ENCODE peak calls at places on chromosomes 6 and 20, in six cellular contexts. C is neural progenitor cell, X is GM23248, R is hepatocyte, L is HCT116, I is OCI-LY7. G is an unnamed sample. For H3K36me3, the result is how much of the 10 kb centered on the place peaks cover.

GRCh38 chr6:44661221-44661609 is 273.7 kb downstream of the CDC5L start:
- DNase-seq in R (no peak), C (no peak), I (no peak), L (no peak), X (peak), G (peak)

GRCh38 chr6:44697333-44697732 is 309.8 kb downstream of the CDC5L start:
- DNase-seq in C (peak), I (no peak), L (no peak), R (no peak), X (no peak), G (no peak)

GRCh38 chr6:32484614-32484998 is 44.9 kb downstream of the HLA-DRA start:
- DNase-seq in I (no peak), R (no peak), L (no peak), X (no peak), C (no peak), G (no peak)

GRCh38 chr6:122151066-122151465 is 248.4 kb upstream of the HSF2 start:
- DNase-seq in L (no peak), R (no peak), I (no peak), C (no peak), X (no peak), G (no peak)

GRCh38 chr6:26032387-26033131 is 54.7 kb upstream of the HFE start:
- DNase-seq in C (peak), I (peak), L (no peak), X (peak), R (peak), G (peak)

GRCh38 chr6:90294614-90294988 is 2.0 kb downstream of the BACH2 start:
- DNase-seq in L (no peak), R (no peak), C (peak), I (peak), X (peak), G (no peak)

GRCh38 chr6:35298625-35299140 is 1.1 kb downstream of the DEF6 start:
- DNase-seq in R (no peak), I (peak), X (no peak), C (no peak), L (no peak), G (no peak)

GRCh38 chr6:73798592-73798991 is 102.6 kb downstream of the CD109 start:
- DNase-seq in L (peak), R (peak), C (no peak), I (no peak), X (peak), G (peak)

GRCh38 chr6:47153066-47153755 is 111.1 kb upstream of the ADGRF1 start:
- DNase-seq in L (no peak), I (no peak), C (no peak), X (peak), R (no peak), G (no peak)

GRCh38 chr6:152184573-152185157 is 377.2 kb downstream of the ESR1 start:
- DNase-seq in I (peak), L (no peak), R (no peak), X (peak), C (no peak), G (no peak)

GRCh38 chr20:19913927-19914614 is 103.1 kb upstream of the NAA20 start:
- DNase-seq in I (no peak), C (no peak), R (no peak), X (peak), L (no peak), G (peak)

GRCh38 chr6:33143113-33143760 is 49.0 kb downstream of the COL11A2 start:
- DNase-seq in X (no peak), C (no peak), R (no peak), I (no peak), L (no peak), G (no peak)

GRCh38 chr20:11608736-11609135 is 309.0 kb upstream of the BTBD3 start:
- DNase-seq in I (no peak), L (no peak), C (no peak), X (no peak), R (no peak), G (no peak)

GRCh38 chr6:7334685-7335084 is 21.7 kb upstream of the SSR1 start:
- DNase-seq in I (no peak), L (no peak), C (no peak), X (no peak), R (no peak), G (no peak)

GRCh38 chr6:7331452-7331851 is 18.5 kb upstream of the SSR1 start:
- DNase-seq in I (no peak), X (no peak), C (no peak), L (no peak), R (no peak), G (no peak)

GRCh38 chr6:7335519-7335918 is 22.5 kb upstream of the SSR1 start:
- DNase-seq in X (no peak), I (no peak), L (no peak), C (no peak), R (no peak), G (no peak)

GRCh38 chr6:7328159-7328713 is 15.2 kb upstream of the SSR1 start:
- DNase-seq in L (no peak), R (no peak), X (no peak), I (no peak), C (no peak), G (no peak)

DNA sequence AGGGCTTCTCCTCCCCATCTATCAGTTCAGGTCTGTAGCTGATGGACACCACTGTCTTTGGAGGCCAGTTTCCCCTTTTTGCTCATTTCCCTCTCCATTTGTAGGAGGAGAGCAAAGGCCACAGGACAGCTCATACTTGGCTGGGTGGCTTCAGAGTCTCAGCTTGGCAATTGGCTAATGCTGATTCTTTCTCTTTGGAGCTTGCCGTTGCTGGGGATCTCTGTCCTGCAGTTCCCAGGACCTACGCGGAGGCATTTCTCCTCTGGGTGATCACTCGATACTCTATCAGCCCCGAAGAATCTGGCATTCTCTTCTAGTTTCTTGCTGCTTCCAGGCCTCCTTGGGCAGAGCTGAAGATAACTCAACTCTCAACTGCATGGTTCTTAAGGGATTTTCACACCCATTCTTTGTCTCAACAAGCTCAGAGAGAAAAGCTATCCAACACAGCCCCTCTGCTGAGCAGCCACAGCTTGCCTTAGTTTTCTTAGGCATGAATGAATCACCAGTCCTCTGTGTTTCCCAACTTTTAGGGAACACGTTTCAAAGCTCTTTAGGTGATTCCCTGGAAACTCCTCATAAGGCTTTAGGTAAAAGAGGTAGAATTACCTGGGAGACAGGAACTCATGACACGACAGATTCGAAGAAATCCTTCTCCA is 19.2 kb upstream of the SSR1 start:
- DNase-seq in C (peak), R (no peak), L (no peak), X (peak), I (no peak), G (no peak)
- H3K4me2 ChIP-seq in C (peak), R (no peak), L (no peak), X (no peak), I (no peak), G (no peak)

DNA sequence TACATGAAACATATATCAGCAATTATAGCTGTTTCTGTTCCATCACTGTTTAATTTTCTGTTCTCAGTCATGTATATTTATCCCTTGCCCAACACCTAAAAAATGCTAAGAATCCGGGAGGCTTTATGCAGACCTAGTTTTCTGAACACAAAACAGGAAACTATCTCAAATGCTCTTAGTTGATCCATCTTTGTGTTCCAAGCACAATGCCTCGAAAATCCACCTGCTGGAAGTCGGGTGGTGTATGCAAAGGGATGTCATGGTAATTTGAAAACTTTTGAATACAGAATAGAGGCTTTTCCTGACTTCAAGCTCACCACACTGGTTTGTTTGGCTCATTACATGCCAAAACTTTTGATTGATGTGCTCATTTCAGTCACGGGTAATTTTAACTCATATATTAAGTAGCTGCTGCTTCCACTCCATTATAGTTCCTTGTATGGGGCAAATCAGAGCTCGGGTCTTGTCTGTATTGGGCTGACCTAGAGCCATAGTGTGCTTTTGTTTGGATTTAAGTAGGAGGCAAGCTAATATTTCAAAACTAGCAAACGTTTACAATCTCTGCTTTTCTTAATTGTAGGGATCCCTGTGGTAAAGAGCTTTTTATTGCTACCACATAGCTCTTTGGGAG is 646.5 kb upstream of the EPHA7 start:
- DNase-seq in I (no peak), L (no peak), C (peak), X (no peak), R (no peak), G (no peak)
- TF ChIP-seq EZH2phosphoT487 in I (no peak), L (no peak), C (no peak), X (no peak), R (no peak), G (no peak)

GRCh38 chr20:2116170-2116940 is 14.7 kb downstream of the STK35 start:
- DNase-seq in X (no peak), I (no peak), L (no peak), R (no peak), C (no peak), G (no peak)

GRCh38 chr20:2114560-2114959 is 12.9 kb downstream of the STK35 start:
- DNase-seq in C (no peak), X (peak), L (no peak), R (no peak), I (no peak), G (no peak)

GRCh38 chr20:2114990-2115681 is 13.5 kb downstream of the STK35 start:
- DNase-seq in R (peak), L (no peak), C (no peak), X (peak), I (no peak), G (peak)

GRCh38 chr20:2122921-2123320 is 21.3 kb downstream of the STK35 start:
- DNase-seq in R (no peak), I (no peak), C (no peak), X (peak), L (no peak), G (no peak)

GRCh38 chr20:2118783-2119182 is 17.2 kb downstream of the STK35 start:
- DNase-seq in C (no peak), R (no peak), I (no peak), X (no peak), L (no peak), G (no peak)
- H3K36me3 ChIP-seq in C (under half), R (under half), I (half or more), X (under half), L (under half), G (under half)

DNA sequence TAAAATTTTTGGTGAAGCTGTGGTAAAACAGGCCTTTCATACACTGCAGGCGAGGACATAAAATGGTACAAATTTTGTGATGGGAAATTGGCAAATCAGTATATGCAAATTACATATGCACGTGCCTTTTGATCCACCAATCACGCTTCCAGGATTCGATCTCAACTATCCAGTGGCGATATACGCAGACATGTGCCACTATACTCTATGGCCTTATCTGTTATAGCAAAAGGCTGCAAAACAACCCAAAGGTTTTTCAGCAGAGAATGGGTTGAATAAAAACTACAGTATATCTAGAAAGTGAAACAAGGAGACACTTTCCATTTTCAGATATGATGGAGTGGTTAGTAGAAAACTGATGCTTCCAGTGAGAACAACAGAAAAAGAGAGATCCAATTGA is 41.9 kb upstream of the ERVFRD-1 start:
- DNase-seq in C (no peak), L (no peak), X (no peak), R (no peak), I (no peak), G (no peak)
- H3K4me2 ChIP-seq in C (peak), L (no peak), X (no peak), R (peak), I (no peak), G (no peak)

G was measured in PC-3.